ENCODE peak calls at places on chromosome 6, in ten cellular contexts. K is uterus; I is kidney; C is AG04450; W is CD8-positive, alpha-beta T cell; L is psoas muscle; X is heart right ventricle; M is ascending aorta; E is pancreas; B is Panc1. Y is an unnamed sample.

GRCh38 chr6:143620461-143620860 is 57.3 kb upstream of the PHACTR2 start:
- DNase-seq in K (no peak), I (no peak), C (no peak), W (no peak), L (no peak), X (no peak), M (no peak), E (no peak), B (no peak), Y (no peak)

GRCh38 chr6:28354688-28355554 is 5.2 kb downstream of the ZKSCAN3 start:
- DNase-seq in K (no peak), I (no peak), C (no peak), W (no peak), L (no peak), X (no peak), M (no peak), E (peak), B (no peak), Y (no peak)

GRCh38 chr6:52361945-52362442 is at the start of gene PAQR8:
- DNase-seq in K (peak), I (peak), C (no peak), W (peak), L (peak), X (peak), M (peak), E (no peak), B (no peak), Y (peak)

GRCh38 chr6:155100087-155100486 is 105.0 kb downstream of the TIAM2 start:
- DNase-seq in K (no peak), I (no peak), C (no peak), W (no peak), L (peak), X (peak), M (no peak), E (peak), B (no peak), Y (no peak)

GRCh38 chr6:108942556-108943492 is 94.6 kb downstream of the ARMC2 start:
- DNase-seq in K (no peak), I (no peak), C (no peak), W (peak), L (no peak), X (no peak), M (no peak), E (no peak), B (no peak), Y (no peak)

GRCh38 chr6:118319890-118320289 is 228.2 kb upstream of the PLN start:
- DNase-seq in K (no peak), I (no peak), C (no peak), W (no peak), L (no peak), X (no peak), M (no peak), E (no peak), B (no peak), Y (no peak)

GRCh38 chr6:69349776-69350175 is 447.0 kb downstream of the LMBRD1 start:
- DNase-seq in K (peak), I (no peak), C (no peak), W (no peak), L (peak), X (peak), M (no peak), E (no peak), B (no peak), Y (no peak)

GRCh38 chr6:160789263-160790027 is 87.4 kb downstream of the PLG start:
- DNase-seq in K (no peak), I (no peak), C (no peak), W (no peak), L (no peak), X (no peak), M (no peak), E (no peak), B (no peak), Y (no peak)

GRCh38 chr6:119627908-119628669 is 278.5 kb upstream of the MAN1A1 start:
- DNase-seq in K (no peak), I (no peak), C (no peak), W (no peak), L (no peak), X (no peak), M (no peak), E (no peak), B (no peak), Y (no peak)

GRCh38 chr6:138692978-138693909 is 80.3 kb upstream of the CCDC28A start:
- DNase-seq in K (peak), I (peak), C (peak), W (peak), L (peak), X (peak), M (no peak), E (peak), B (no peak), Y (no peak)

GRCh38 chr6:161360505-161360904 is 86.6 kb upstream of the AGPAT4 start:
- DNase-seq in K (no peak), I (no peak), C (no peak), W (no peak), L (no peak), X (no peak), M (no peak), E (no peak), B (no peak), Y (no peak)

GRCh38 chr6:27141472-27142015 is 106.0 kb upstream of the PRSS16 start:
- DNase-seq in K (no peak), I (no peak), C (no peak), W (no peak), L (no peak), X (no peak), M (no peak), E (no peak), B (no peak), Y (no peak)

GRCh38 chr6:90149280-90149679 is 147.4 kb downstream of the BACH2 start:
- DNase-seq in K (no peak), I (no peak), C (no peak), W (no peak), L (no peak), X (no peak), M (no peak), E (no peak), B (no peak), Y (no peak)

GRCh38 chr6:70134542-70134941 is 168.3 kb downstream of the COL9A1 start:
- DNase-seq in K (no peak), I (no peak), C (no peak), W (no peak), L (no peak), X (no peak), M (no peak), E (no peak), B (no peak), Y (no peak)

GRCh38 chr6:111096246-111096645 is 8.9 kb downstream of the SLC16A10 start:
- DNase-seq in K (no peak), I (peak), C (no peak), W (peak), L (no peak), X (no peak), M (no peak), E (peak), B (no peak), Y (no peak)

GRCh38 chr6:156773935-156774871 is 3.0 kb upstream of the ARID1B start:
- DNase-seq in K (no peak), I (no peak), C (no peak), W (no peak), L (no peak), X (no peak), M (no peak), E (no peak), B (no peak), Y (no peak)

GRCh38 chr6:68634503-68635411 is at the start of gene ADGRB3:
- DNase-seq in K (peak), I (peak), C (no peak), W (no peak), L (peak), X (peak), M (peak), E (peak), B (no peak), Y (no peak)

GRCh38 chr6:10582774-10583508 is 61.8 kb downstream of the GCNT2 start:
- DNase-seq in K (no peak), I (no peak), C (no peak), W (no peak), L (no peak), X (peak), M (no peak), E (no peak), B (no peak), Y (no peak)

GRCh38 chr6:125363010-125363359 is 61.2 kb upstream of the HDDC2 start:
- DNase-seq in K (no peak), I (no peak), C (no peak), W (no peak), L (no peak), X (no peak), M (no peak), E (no peak), B (no peak), Y (no peak)

GRCh38 chr6:24763578-24763977 is 11.2 kb upstream of the GMNN start:
- DNase-seq in K (no peak), I (no peak), C (no peak), W (no peak), L (no peak), X (no peak), M (no peak), E (no peak), B (no peak), Y (no peak)

GRCh38 chr6:152270301-152270925 is 366.7 kb downstream of the SYNE1 start:
- DNase-seq in K (no peak), I (no peak), C (no peak), W (no peak), L (no peak), X (no peak), M (no peak), E (no peak), B (no peak), Y (no peak)

GRCh38 chr6:2988426-2989331 is 11.0 kb upstream of the NQO2 start:
- DNase-seq in K (peak), I (peak), C (peak), W (peak), L (peak), X (peak), M (peak), E (peak), B (peak), Y (peak)

GRCh38 chr6:156886409-156886808 is 109.2 kb downstream of the ARID1B start:
- DNase-seq in K (no peak), I (no peak), C (no peak), W (no peak), L (no peak), X (peak), M (no peak), E (no peak), B (no peak), Y (no peak)

GRCh38 chr6:128491041-128491642 is 29.3 kb downstream of the PTPRK start:
- DNase-seq in K (no peak), I (no peak), C (no peak), W (no peak), L (no peak), X (no peak), M (no peak), E (no peak), B (no peak), Y (no peak)

GRCh38 chr6:29568021-29568420 is 8.5 kb upstream of the UBD start:
- DNase-seq in K (no peak), I (no peak), C (no peak), W (no peak), L (no peak), X (no peak), M (no peak), E (no peak), B (no peak), Y (no peak)

GRCh38 chr6:135522975-135523692 is 25.6 kb upstream of the AHI1 start:
- DNase-seq in K (no peak), I (no peak), C (no peak), W (no peak), L (no peak), X (no peak), M (no peak), E (no peak), B (no peak), Y (no peak)

GRCh38 chr6:79538481-79538971 is 1.3 kb upstream of the LCA5 start:
- DNase-seq in K (no peak), I (no peak), C (no peak), W (no peak), L (no peak), X (no peak), M (no peak), E (no peak), B (peak), Y (no peak)

DNA sequence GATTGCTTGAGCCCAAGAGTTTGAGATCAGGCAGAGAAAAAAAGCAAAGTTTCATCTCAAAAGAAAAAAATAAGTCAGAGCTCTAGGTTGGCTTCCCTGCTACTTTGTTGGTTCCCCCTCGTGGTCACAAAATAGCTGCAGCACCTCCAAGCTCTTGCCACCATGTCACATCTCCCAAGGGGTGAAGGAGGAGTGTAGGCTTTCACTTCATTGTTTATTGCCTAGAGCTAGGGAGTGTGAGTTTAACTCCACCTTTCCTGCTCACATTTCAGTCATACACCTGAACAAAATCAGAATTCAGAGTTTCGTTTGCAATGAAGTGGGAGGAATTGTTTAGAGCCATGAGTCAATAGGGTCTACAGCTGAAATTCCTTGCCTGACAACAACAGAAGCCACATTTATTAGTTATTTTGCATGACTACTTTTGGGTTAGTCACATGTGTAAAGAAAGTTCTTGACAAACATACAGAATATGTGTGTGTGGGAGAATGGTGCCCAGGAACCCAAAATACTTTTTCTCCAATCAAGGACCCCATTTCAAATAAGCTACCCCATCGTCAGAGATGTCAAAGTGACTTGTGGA is 56.2 kb upstream of the UFL1 start:
- DNase-seq in K (no peak), I (no peak), C (no peak), W (no peak), L (no peak), X (no peak), M (no peak), E (no peak), B (no peak), Y (no peak)
- TF ChIP-seq CTCF in K (no peak), I (no peak), C (no peak), W (no peak), L (no peak), X (no peak), M (no peak), E (no peak), B (no peak), Y (no peak)

GRCh38 chr6:53647437-53648094 is 18.0 kb downstream of the KLHL31 start:
- DNase-seq in K (no peak), I (no peak), C (no peak), W (peak), L (no peak), X (no peak), M (no peak), E (no peak), B (peak), Y (no peak)

GRCh38 chr6:53648571-53648970 is 17.0 kb downstream of the KLHL31 start:
- DNase-seq in K (no peak), I (no peak), C (no peak), W (no peak), L (no peak), X (no peak), M (no peak), E (no peak), B (no peak), Y (no peak)

GRCh38 chr6:53651149-53651763 is 14.3 kb downstream of the KLHL31 start:
- DNase-seq in K (peak), I (no peak), C (peak), W (peak), L (peak), X (peak), M (no peak), E (no peak), B (peak), Y (peak)

GRCh38 chr6:53654745-53655240 is 10.8 kb downstream of the KLHL31 start:
- DNase-seq in K (no peak), I (no peak), C (no peak), W (no peak), L (no peak), X (no peak), M (no peak), E (no peak), B (no peak), Y (no peak)

GRCh38 chr6:53651764-53652401 is 13.7 kb downstream of the KLHL31 start:
- DNase-seq in K (peak), I (peak), C (no peak), W (peak), L (peak), X (peak), M (peak), E (peak), B (peak), Y (peak)
- H3K27ac ChIP-seq in K (no peak), I (peak), C (no peak), W (peak), L (peak), X (no peak), M (no peak), E (peak), B (peak), Y (peak)

DNA sequence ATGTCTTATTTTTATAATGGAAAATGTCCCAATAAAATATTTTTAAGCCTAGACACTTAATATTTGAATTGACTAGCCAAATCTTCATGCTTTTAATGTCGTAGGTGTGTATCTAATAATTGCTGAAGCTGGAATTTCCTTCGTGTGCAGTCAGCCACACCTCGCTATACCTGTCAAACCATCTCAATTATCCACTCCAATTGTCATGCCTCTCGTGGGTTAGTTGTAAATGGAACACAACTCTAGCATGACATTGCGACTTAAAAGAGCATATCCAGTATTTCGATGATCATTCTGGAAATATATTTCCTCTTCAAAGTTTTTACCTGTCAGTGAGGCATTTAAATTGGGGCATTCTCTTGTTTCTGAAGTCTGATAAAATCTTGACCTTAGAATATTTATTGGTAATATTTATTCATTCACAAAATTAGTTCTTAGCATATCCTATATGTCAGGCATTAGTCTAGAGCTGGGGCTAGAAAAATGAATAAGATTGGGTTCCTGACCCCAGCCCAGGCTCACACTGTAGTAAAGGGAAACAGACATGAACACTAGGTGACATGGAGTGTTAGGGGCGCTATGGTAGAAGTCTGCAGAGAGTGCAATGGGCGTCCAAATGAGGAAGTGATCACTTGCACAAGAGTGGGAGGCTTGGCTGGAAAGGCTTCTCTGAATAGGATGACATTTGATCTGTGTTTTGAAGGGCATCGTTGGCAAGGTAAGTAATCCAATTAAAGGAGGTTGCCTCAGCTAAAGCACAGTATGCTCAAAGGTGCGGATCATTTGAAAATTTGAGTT is 11.0 kb upstream of the CFAP206 start:
- DNase-seq in K (no peak), I (no peak), C (no peak), W (no peak), L (no peak), X (no peak), M (no peak), E (no peak), B (no peak), Y (no peak)
- TF ChIP-seq CTCF in K (no peak), I (no peak), C (no peak), W (no peak), L (no peak), X (no peak), M (no peak), E (no peak), B (no peak), Y (no peak)

GRCh38 chr6:166471797-166472260 is 89.1 kb upstream of the MPC1 start:
- DNase-seq in K (no peak), I (peak), C (no peak), W (no peak), L (no peak), X (no peak), M (no peak), E (no peak), B (no peak), Y (no peak)

GRCh38 chr6:166469426-166469961 is 86.8 kb upstream of the MPC1 start:
- DNase-seq in K (no peak), I (peak), C (no peak), W (no peak), L (no peak), X (no peak), M (no peak), E (no peak), B (no peak), Y (no peak)

GRCh38 chr6:166470863-166471410 is 88.2 kb upstream of the MPC1 start:
- DNase-seq in K (no peak), I (peak), C (no peak), W (no peak), L (no peak), X (no peak), M (no peak), E (no peak), B (no peak), Y (no peak)

GRCh38 chr6:166467436-166468000 is 84.8 kb upstream of the MPC1 start:
- DNase-seq in K (no peak), I (peak), C (no peak), W (no peak), L (no peak), X (no peak), M (no peak), E (no peak), B (no peak), Y (no peak)

DNA sequence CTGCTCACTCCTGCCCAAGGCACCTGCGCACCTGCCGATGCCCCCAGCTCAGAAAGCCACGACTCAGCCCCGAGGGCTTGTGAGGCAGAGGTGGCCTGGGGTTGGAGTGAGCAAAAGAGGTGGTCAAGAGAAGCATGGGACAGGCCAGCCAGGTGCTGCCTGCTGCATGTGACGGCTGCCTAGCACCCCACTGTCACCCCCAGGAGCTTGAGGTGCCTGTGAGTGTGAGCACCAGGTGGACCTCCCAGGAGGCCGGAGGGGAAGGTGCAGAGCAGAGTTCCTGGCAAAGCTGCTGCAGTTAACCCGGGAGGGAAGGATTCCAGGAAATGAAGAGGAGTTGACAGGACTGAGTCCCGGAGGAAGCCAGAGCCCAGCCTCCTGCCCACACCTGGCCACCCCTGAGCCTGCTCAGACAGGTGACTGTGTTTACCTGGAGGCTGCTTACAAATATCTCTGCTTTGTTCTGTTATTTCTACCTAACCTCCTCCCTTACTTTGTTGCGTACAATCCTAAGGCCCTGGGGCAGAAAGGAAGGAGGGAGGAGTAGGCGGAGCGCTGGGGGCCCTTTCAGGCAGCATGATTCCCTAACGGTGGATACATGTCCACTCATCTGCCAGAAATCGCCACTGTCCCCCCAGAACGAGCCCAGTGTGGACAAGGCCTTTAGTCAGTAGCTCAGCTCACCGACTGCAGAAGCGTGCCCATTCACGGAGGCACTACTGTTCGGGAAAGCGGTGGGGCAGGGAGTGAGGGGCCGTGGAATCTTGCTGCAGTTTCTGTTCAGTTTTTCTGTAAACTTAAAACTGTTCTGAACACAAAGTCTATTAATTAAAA is 87.5 kb upstream of the MPC1 start:
- DNase-seq in K (no peak), I (peak), C (no peak), W (no peak), L (no peak), X (no peak), M (no peak), E (no peak), B (no peak), Y (no peak)
- H3K27ac ChIP-seq in K (no peak), I (no peak), C (no peak), W (no peak), L (no peak), X (no peak), M (no peak), E (no peak), B (no peak), Y (no peak)

GRCh38 chr6:170247178-170247701 is 43.6 kb downstream of the DLL1 start:
- DNase-seq in K (no peak), I (peak), C (no peak), W (no peak), L (no peak), X (no peak), M (no peak), E (no peak), B (no peak), Y (no peak)
- TF ChIP-seq CTCF in K (no peak), I (no peak), C (no peak), W (no peak), L (no peak), X (no peak), M (no peak), E (no peak), B (no peak), Y (no peak)

DNA sequence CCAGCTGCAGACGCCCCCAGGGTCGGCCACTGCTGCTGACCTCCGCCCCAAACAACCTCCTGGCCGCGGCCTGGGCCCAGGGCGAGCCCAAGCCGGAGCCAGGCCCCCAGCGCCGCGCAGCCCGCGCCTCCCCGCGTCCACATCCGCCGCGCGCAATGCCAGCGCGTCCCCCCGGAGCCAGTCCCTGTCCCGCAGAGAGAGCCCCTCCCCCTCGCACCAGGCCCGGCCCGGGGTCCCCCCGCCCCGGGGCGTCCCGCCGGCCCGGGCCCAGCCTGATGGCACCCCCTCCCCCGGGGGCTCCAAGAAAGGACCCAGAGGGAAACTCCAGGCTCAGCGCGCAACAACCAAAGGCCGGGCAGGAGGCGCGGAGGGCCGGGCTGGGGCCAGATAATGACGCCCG is 13.1 kb upstream of the SLC22A7 start:
- DNase-seq in K (no peak), I (no peak), C (no peak), W (no peak), L (no peak), X (no peak), M (no peak), E (peak), B (no peak), Y (no peak)
- H3K27ac ChIP-seq in K (no peak), I (no peak), C (no peak), W (no peak), L (no peak), X (no peak), M (no peak), E (no peak), B (no peak), Y (no peak)

Y was measured in esophagus squamous epithelium.